ENCODE peak calls at places on chromosomes 11 and 22, in six cellular contexts. W is AG09319; K is stimulated activated CD4-positive, alpha-beta T cell treated with anti-CD3 and anti-CD28 coated beads, Interleukin-1b, Interleukin-23, amount 100 ng/mL, for 1 hour; H is GDM1; J is ecto neural progenitor cell; N is T follicular helper cell. B is an unnamed sample.

GRCh38 chr22:47277001-47277400 is 514.6 kb downstream of the TBC1D22A start:
- DNase-seq in W (no peak), K (no peak), H (no peak), J (no peak), N (no peak), B (no peak)

GRCh38 chr11:76025817-76026216 is 180.5 kb downstream of the WNT11 start:
- DNase-seq in W (no peak), K (no peak), H (no peak), J (no peak), N (no peak), B (no peak)

GRCh38 chr11:22920939-22921565 is 60.8 kb upstream of the CCDC179 start:
- DNase-seq in W (peak), K (no peak), H (peak), J (peak), N (no peak), B (peak)

GRCh38 chr11:119433369-119433749 is 10.4 kb upstream of the THY1 start:
- DNase-seq in W (no peak), K (no peak), H (no peak), J (no peak), N (no peak), B (no peak)

GRCh38 chr11:59206635-59207034 is 6.1 kb downstream of the MPEG1 start:
- DNase-seq in W (no peak), K (no peak), H (no peak), J (peak), N (no peak), B (peak)

GRCh38 chr22:29814003-29814402 is 24.1 kb downstream of the ASCC2 start:
- DNase-seq in W (no peak), K (no peak), H (no peak), J (no peak), N (no peak), B (no peak)

GRCh38 chr11:27524155-27524554 is 17.6 kb upstream of the LIN7C start:
- DNase-seq in W (no peak), K (no peak), H (no peak), J (no peak), N (no peak), B (peak)

GRCh38 chr11:17853280-17853679 is 118.7 kb downstream of the KCNC1 start:
- DNase-seq in W (no peak), K (no peak), H (no peak), J (no peak), N (no peak), B (no peak)

GRCh38 chr11:2178906-2179494 is 7.4 kb upstream of the TH start:
- DNase-seq in W (no peak), K (no peak), H (no peak), J (no peak), N (no peak), B (no peak)

GRCh38 chr11:79209540-79210266 is 231.1 kb downstream of the TENM4 start:
- DNase-seq in W (no peak), K (no peak), H (no peak), J (no peak), N (no peak), B (no peak)